ENCODE peak calls at places on chromosomes 5 and 9, in six cellular contexts. One of them, this sample, is unnamed.

GRCh38 chr5:172150514-172151425 is 37.3 kb downstream of the STK10 start:
- DNase-seq in H9: no peak
- DNase-seq in IMR-90: peak; percentile 24
- DNase-seq in mesenchymal stem cell: peak; percentile 39
- DNase-seq in trophoblast cell: no peak
- DNase-seq in H1: no peak
- DNase-seq in this sample: no peak

GRCh38 chr5:165055476-165055875 is 1550.1 kb downstream of the MAT2B start:
- DNase-seq in H9: no peak
- DNase-seq in IMR-90: no peak
- DNase-seq in mesenchymal stem cell: no peak
- DNase-seq in trophoblast cell: no peak
- DNase-seq in H1: no peak
- DNase-seq in this sample: no peak

GRCh38 chr5:173567548-173567947 is 48.9 kb downstream of the BOD1 start:
- DNase-seq in H9: no peak
- DNase-seq in IMR-90: peak; percentile 77
- DNase-seq in mesenchymal stem cell: no peak
- DNase-seq in trophoblast cell: no peak
- DNase-seq in H1: no peak
- DNase-seq in this sample: no peak

GRCh38 chr9:110152704-110153374 is 55.1 kb downstream of the C9orf152 start:
- DNase-seq in H9: peak; percentile 41
- DNase-seq in IMR-90: peak; percentile 72
- DNase-seq in mesenchymal stem cell: peak; percentile 83
- DNase-seq in trophoblast cell: no peak
- DNase-seq in H1: peak; percentile 53
- DNase-seq in this sample: peak; percentile 65

GRCh38 chr5:81838307-81838906 is 87.5 kb upstream of the SSBP2 start:
- DNase-seq in H9: peak; percentile 53
- DNase-seq in IMR-90: peak; percentile 49
- DNase-seq in mesenchymal stem cell: peak; percentile 59
- DNase-seq in trophoblast cell: no peak
- DNase-seq in H1: no peak
- DNase-seq in this sample: no peak

GRCh38 chr9:109444771-109445320 is 53.3 kb downstream of the PTPN3 start:
- DNase-seq in H9: no peak
- DNase-seq in IMR-90: no peak
- DNase-seq in mesenchymal stem cell: no peak
- DNase-seq in trophoblast cell: peak; percentile 94
- DNase-seq in H1: no peak
- DNase-seq in this sample: no peak

GRCh38 chr5:59485629-59486439 is 407.7 kb downstream of the PDE4D start:
- DNase-seq in H9: no peak
- DNase-seq in IMR-90: no peak
- DNase-seq in mesenchymal stem cell: peak; percentile 63
- DNase-seq in trophoblast cell: peak; percentile 79
- DNase-seq in H1: no peak
- DNase-seq in this sample: no peak

GRCh38 chr9:97468658-97469448 is 32.6 kb upstream of the TMOD1 start:
- DNase-seq in H9: peak; percentile 77
- DNase-seq in IMR-90: peak; percentile 65
- DNase-seq in mesenchymal stem cell: peak; percentile 79
- DNase-seq in trophoblast cell: peak; percentile 21
- DNase-seq in H1: peak; percentile 79
- DNase-seq in this sample: peak; percentile 61

GRCh38 chr9:4640027-4640426 is 22.1 kb upstream of the PLPP6 start:
- DNase-seq in H9: no peak
- DNase-seq in IMR-90: no peak
- DNase-seq in mesenchymal stem cell: peak; percentile 22
- DNase-seq in trophoblast cell: peak; percentile 3
- DNase-seq in H1: no peak
- DNase-seq in this sample: no peak

GRCh38 chr5:82387041-82387818 is 109.1 kb upstream of the RPS23 start:
- DNase-seq in H9: no peak
- DNase-seq in IMR-90: peak; percentile 18
- DNase-seq in mesenchymal stem cell: peak; percentile 26
- DNase-seq in trophoblast cell: no peak
- DNase-seq in H1: no peak
- DNase-seq in this sample: no peak

GRCh38 chr9:99416007-99416406 is 193.9 kb downstream of the SEC61B start:
- DNase-seq in H9: no peak
- DNase-seq in IMR-90: peak; percentile 36
- DNase-seq in mesenchymal stem cell: peak; percentile 49
- DNase-seq in trophoblast cell: no peak
- DNase-seq in H1: no peak
- DNase-seq in this sample: no peak

GRCh38 chr5:56359429-56359781 is 126.3 kb upstream of the ANKRD55 start:
- DNase-seq in H9: no peak
- DNase-seq in IMR-90: no peak
- DNase-seq in mesenchymal stem cell: no peak
- DNase-seq in trophoblast cell: no peak
- DNase-seq in H1: no peak
- DNase-seq in this sample: no peak

GRCh38 chr9:99181621-99182020 is 40.1 kb downstream of the ALG2 start:
- DNase-seq in H9: no peak
- DNase-seq in IMR-90: peak; percentile 72
- DNase-seq in mesenchymal stem cell: peak; percentile 44
- DNase-seq in trophoblast cell: peak; percentile 20
- DNase-seq in H1: no peak
- DNase-seq in this sample: no peak

GRCh38 chr5:170755679-170756456 is 27.7 kb upstream of the GABRP start:
- DNase-seq in H9: no peak
- DNase-seq in IMR-90: no peak
- DNase-seq in mesenchymal stem cell: no peak
- DNase-seq in trophoblast cell: no peak
- DNase-seq in H1: no peak
- DNase-seq in this sample: no peak

GRCh38 chr5:66807743-66808142 is 211.6 kb downstream of the MAST4 start:
- DNase-seq in H9: no peak
- DNase-seq in IMR-90: peak; percentile 55
- DNase-seq in mesenchymal stem cell: peak; percentile 41
- DNase-seq in trophoblast cell: no peak
- DNase-seq in H1: no peak
- DNase-seq in this sample: no peak

GRCh38 chr5:180860887-180861822 is at the start of gene ZFP62:
- DNase-seq in H9: peak; percentile 95
- DNase-seq in IMR-90: peak; percentile 87
- DNase-seq in mesenchymal stem cell: peak; percentile 91
- DNase-seq in trophoblast cell: peak; percentile 91
- DNase-seq in H1: peak; percentile 95
- DNase-seq in this sample: peak; percentile 93
- H2AFZ ChIP-seq in H9: peak within 1 kb of the TSS; percentile 81
- H2AFZ ChIP-seq in IMR-90: peak within 1 kb of the TSS; percentile 100
- H2AFZ ChIP-seq in mesenchymal stem cell: peak within 1 kb of the TSS; percentile 99
- H2AFZ ChIP-seq in trophoblast cell: peak within 1 kb of the TSS; percentile 100
- H2AFZ ChIP-seq in H1: peak within 1 kb of the TSS; percentile 85
- H2AFZ ChIP-seq in this sample: peak within 1 kb of the TSS; percentile 94

GRCh38 chr9:95440447-95440846 is 76.3 kb downstream of the PTCH1 start:
- DNase-seq in H9: no peak
- DNase-seq in IMR-90: no peak
- DNase-seq in mesenchymal stem cell: no peak
- DNase-seq in trophoblast cell: no peak
- DNase-seq in H1: no peak
- DNase-seq in this sample: no peak

GRCh38 chr9:95435074-95435728 is 81.6 kb downstream of the PTCH1 start:
- DNase-seq in H9: no peak
- DNase-seq in IMR-90: no peak
- DNase-seq in mesenchymal stem cell: no peak
- DNase-seq in trophoblast cell: no peak
- DNase-seq in H1: no peak
- DNase-seq in this sample: no peak

GRCh38 chr9:95436416-95436815 is 80.4 kb downstream of the PTCH1 start:
- DNase-seq in H9: no peak
- DNase-seq in IMR-90: no peak
- DNase-seq in mesenchymal stem cell: no peak
- DNase-seq in trophoblast cell: peak; percentile 79
- DNase-seq in H1: no peak
- DNase-seq in this sample: no peak

GRCh38 chr9:95438958-95439357 is 77.8 kb downstream of the PTCH1 start:
- DNase-seq in H9: no peak
- DNase-seq in IMR-90: no peak
- DNase-seq in mesenchymal stem cell: no peak
- DNase-seq in trophoblast cell: no peak
- DNase-seq in H1: no peak
- DNase-seq in this sample: no peak

GRCh38 chr9:95437559-95437958 is 79.2 kb downstream of the PTCH1 start:
- DNase-seq in H9: no peak
- DNase-seq in IMR-90: no peak
- DNase-seq in mesenchymal stem cell: no peak
- DNase-seq in trophoblast cell: no peak
- DNase-seq in H1: no peak
- DNase-seq in this sample: no peak
- H3K14ac ChIP-seq in H9: no peak overlapping the region
- H3K14ac ChIP-seq in IMR-90: no peak overlapping the region
- H3K14ac ChIP-seq in mesenchymal stem cell: no peak overlapping the region
- H3K14ac ChIP-seq in trophoblast cell: no peak overlapping the region
- H3K14ac ChIP-seq in H1: no peak overlapping the region
- H3K14ac ChIP-seq in this sample: no peak overlapping the region

DNA sequence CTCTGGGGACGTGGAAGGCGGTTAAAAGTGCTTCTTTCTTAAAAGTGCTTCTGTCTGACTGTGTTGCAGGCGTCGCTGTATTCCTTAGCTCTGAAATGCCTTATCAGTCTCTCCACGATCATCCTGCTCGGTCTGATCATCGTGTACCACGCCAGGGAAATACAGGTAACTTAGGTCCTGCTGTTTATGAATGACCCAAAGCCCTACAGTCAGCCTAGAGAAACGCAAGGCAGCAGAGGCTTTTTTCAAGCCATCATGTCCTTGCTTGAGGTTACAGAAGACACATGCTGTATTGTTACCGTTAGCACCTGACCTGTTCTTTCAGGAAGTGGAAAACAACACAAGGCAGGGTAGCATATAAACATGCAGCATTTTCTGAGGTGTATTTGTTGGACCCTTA is 2.0 kb downstream of the KCNN2 start:
- DNase-seq in H9: peak; percentile 25
- DNase-seq in IMR-90: no peak
- DNase-seq in mesenchymal stem cell: no peak
- DNase-seq in trophoblast cell: no peak
- DNase-seq in H1: no peak
- DNase-seq in this sample: peak; percentile 8
- H2AFZ ChIP-seq in H9: no peak overlapping the region
- H2AFZ ChIP-seq in IMR-90: peak overlapping the region; percentile 93
- H2AFZ ChIP-seq in mesenchymal stem cell: no peak overlapping the region
- H2AFZ ChIP-seq in trophoblast cell: no peak overlapping the region
- H2AFZ ChIP-seq in H1: no peak overlapping the region
- H2AFZ ChIP-seq in this sample: no peak overlapping the region

DNA sequence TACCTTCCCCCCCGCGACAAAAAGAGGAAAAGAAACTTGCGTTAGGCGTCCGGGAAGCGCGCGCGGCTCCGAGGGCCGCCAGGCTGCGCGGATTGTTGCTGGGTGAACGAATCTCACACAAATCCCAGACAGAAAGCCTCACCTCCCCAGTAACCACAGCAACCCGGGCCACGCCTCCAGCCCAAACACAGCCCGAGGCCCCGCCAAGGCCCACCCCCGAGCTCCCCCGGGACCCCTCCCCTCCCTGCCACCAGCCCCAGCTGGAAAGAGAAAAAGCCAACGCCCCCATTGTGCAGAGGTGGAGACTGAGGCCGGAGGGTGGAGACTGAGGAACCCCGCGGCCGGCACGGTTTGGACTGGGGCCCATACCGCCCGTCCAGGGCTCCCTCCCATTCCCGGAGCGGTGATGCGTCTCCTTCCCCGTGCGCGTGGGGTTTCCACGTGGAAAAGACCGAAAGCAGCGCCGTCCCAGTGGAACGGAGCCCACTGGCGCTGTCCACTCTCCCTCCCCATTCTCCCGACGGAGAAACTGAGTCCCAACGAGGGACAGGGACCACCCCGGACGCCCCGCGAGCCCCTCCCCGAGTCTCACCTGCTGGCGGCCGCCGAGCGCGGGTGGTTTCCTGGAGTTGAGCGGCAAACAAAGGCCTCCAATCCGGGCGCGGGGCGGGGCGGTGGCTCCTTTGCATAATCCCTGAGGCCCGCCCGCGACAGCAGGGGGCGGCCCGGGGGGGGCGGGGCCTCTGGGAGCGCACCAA is 10.2 kb upstream of the AKNA start:
- DNase-seq in H9: peak; percentile 97
- DNase-seq in IMR-90: peak; percentile 86
- DNase-seq in mesenchymal stem cell: peak; percentile 95
- DNase-seq in trophoblast cell: peak; percentile 95
- DNase-seq in H1: peak; percentile 98
- DNase-seq in this sample: peak; percentile 94
- H3K14ac ChIP-seq in H9: peak overlapping the region; percentile 91
- H3K14ac ChIP-seq in IMR-90: peak overlapping the region; percentile 20
- H3K14ac ChIP-seq in mesenchymal stem cell: no peak overlapping the region
- H3K14ac ChIP-seq in trophoblast cell: peak overlapping the region; percentile 63
- H3K14ac ChIP-seq in H1: no peak overlapping the region
- H3K14ac ChIP-seq in this sample: no peak overlapping the region

This sample was measured in neuronal stem cell.